ENCODE peak calls at places on chromosomes 1 and 21, in seven cellular contexts. One of them, this sample, is unnamed. For H3K4me1, the result is how much of the 10 kb centered on the place peaks cover.

GRCh38 chr1:247386695-247387094 is 29.3 kb upstream of the NLRP3 start:
- DNase-seq in ovary: no peak
- DNase-seq in CD4-positive, CD25-positive, alpha-beta regulatory T cell: no peak
- DNase-seq in fibroblast of lung: peak
- DNase-seq in A673: no peak
- DNase-seq in GM23338: no peak
- DNase-seq in neural progenitor cell: no peak
- DNase-seq in this sample: no peak

GRCh38 chr1:205811660-205812059 is 1.3 kb downstream of the SLC41A1 start:
- DNase-seq in neural progenitor cell: no peak
- DNase-seq in ovary: no peak
- DNase-seq in GM23338: no peak
- DNase-seq in fibroblast of lung: peak
- DNase-seq in CD4-positive, CD25-positive, alpha-beta regulatory T cell: no peak
- DNase-seq in A673: no peak
- DNase-seq in this sample: peak

GRCh38 chr21:33293811-33294216 is 27.6 kb downstream of the IL10RB start:
- DNase-seq in neural progenitor cell: no peak
- DNase-seq in fibroblast of lung: no peak
- DNase-seq in CD4-positive, CD25-positive, alpha-beta regulatory T cell: no peak
- DNase-seq in GM23338: no peak
- DNase-seq in A673: no peak
- DNase-seq in ovary: no peak
- DNase-seq in this sample: no peak

GRCh38 chr1:82565546-82565945 is 764.8 kb downstream of the ADGRL2 start:
- DNase-seq in A673: peak
- DNase-seq in CD4-positive, CD25-positive, alpha-beta regulatory T cell: no peak
- DNase-seq in fibroblast of lung: peak
- DNase-seq in neural progenitor cell: no peak
- DNase-seq in GM23338: no peak
- DNase-seq in ovary: no peak
- DNase-seq in this sample: no peak

GRCh38 chr1:48938975-48939374 is 162.3 kb upstream of the BEND5 start:
- DNase-seq in CD4-positive, CD25-positive, alpha-beta regulatory T cell: no peak
- DNase-seq in fibroblast of lung: no peak
- DNase-seq in GM23338: no peak
- DNase-seq in ovary: no peak
- DNase-seq in neural progenitor cell: no peak
- DNase-seq in A673: no peak
- DNase-seq in this sample: no peak

GRCh38 chr21:32351428-32351827 is 41.4 kb downstream of the URB1 start:
- DNase-seq in A673: no peak
- DNase-seq in CD4-positive, CD25-positive, alpha-beta regulatory T cell: no peak
- DNase-seq in neural progenitor cell: no peak
- DNase-seq in fibroblast of lung: no peak
- DNase-seq in GM23338: no peak
- DNase-seq in ovary: no peak
- DNase-seq in this sample: no peak

GRCh38 chr1:203589201-203589600 is 37.4 kb upstream of the ATP2B4 start:
- DNase-seq in ovary: no peak
- DNase-seq in CD4-positive, CD25-positive, alpha-beta regulatory T cell: no peak
- DNase-seq in A673: peak
- DNase-seq in neural progenitor cell: peak
- DNase-seq in GM23338: no peak
- DNase-seq in fibroblast of lung: no peak
- DNase-seq in this sample: no peak

GRCh38 chr1:219310181-219310728 is 136.6 kb downstream of the LYPLAL1 start:
- DNase-seq in A673: no peak
- DNase-seq in GM23338: no peak
- DNase-seq in neural progenitor cell: no peak
- DNase-seq in CD4-positive, CD25-positive, alpha-beta regulatory T cell: no peak
- DNase-seq in fibroblast of lung: no peak
- DNase-seq in ovary: no peak
- DNase-seq in this sample: no peak

GRCh38 chr1:55481634-55482033 is 266.5 kb upstream of the USP24 start:
- DNase-seq in A673: no peak
- DNase-seq in neural progenitor cell: no peak
- DNase-seq in fibroblast of lung: no peak
- DNase-seq in ovary: no peak
- DNase-seq in GM23338: no peak
- DNase-seq in CD4-positive, CD25-positive, alpha-beta regulatory T cell: no peak
- DNase-seq in this sample: no peak

GRCh38 chr1:50425376-50426107 is 2.3 kb upstream of the DMRTA2 start:
- DNase-seq in A673: peak
- DNase-seq in CD4-positive, CD25-positive, alpha-beta regulatory T cell: no peak
- DNase-seq in fibroblast of lung: no peak
- DNase-seq in ovary: no peak
- DNase-seq in GM23338: peak
- DNase-seq in neural progenitor cell: peak
- DNase-seq in this sample: no peak

GRCh38 chr1:205775015-205775716 is at the start of gene RAB29:
- DNase-seq in CD4-positive, CD25-positive, alpha-beta regulatory T cell: peak
- DNase-seq in neural progenitor cell: peak
- DNase-seq in fibroblast of lung: peak
- DNase-seq in GM23338: peak
- DNase-seq in ovary: peak
- DNase-seq in A673: peak
- DNase-seq in this sample: peak

GRCh38 chr1:19154876-19155275 is 55.2 kb downstream of the UBR4 start:
- DNase-seq in A673: no peak
- DNase-seq in CD4-positive, CD25-positive, alpha-beta regulatory T cell: no peak
- DNase-seq in ovary: no peak
- DNase-seq in GM23338: no peak
- DNase-seq in fibroblast of lung: no peak
- DNase-seq in neural progenitor cell: no peak
- DNase-seq in this sample: no peak

GRCh38 chr21:38596264-38597042 is 98.2 kb upstream of the ERG start:
- DNase-seq in ovary: no peak
- DNase-seq in neural progenitor cell: no peak
- DNase-seq in fibroblast of lung: no peak
- DNase-seq in A673: no peak
- DNase-seq in GM23338: no peak
- DNase-seq in CD4-positive, CD25-positive, alpha-beta regulatory T cell: no peak
- DNase-seq in this sample: no peak

GRCh38 chr1:39960461-39960958 is 5.6 kb downstream of the MFSD2A start:
- DNase-seq in GM23338: no peak
- DNase-seq in A673: no peak
- DNase-seq in fibroblast of lung: no peak
- DNase-seq in ovary: no peak
- DNase-seq in neural progenitor cell: no peak
- DNase-seq in CD4-positive, CD25-positive, alpha-beta regulatory T cell: no peak
- DNase-seq in this sample: peak

GRCh38 chr1:92752719-92753118 is 32.2 kb downstream of the EVI5 start:
- DNase-seq in CD4-positive, CD25-positive, alpha-beta regulatory T cell: no peak
- DNase-seq in ovary: no peak
- DNase-seq in neural progenitor cell: no peak
- DNase-seq in A673: no peak
- DNase-seq in fibroblast of lung: peak
- DNase-seq in GM23338: no peak
- DNase-seq in this sample: no peak

GRCh38 chr21:45630066-45630694 is 13.3 kb upstream of the PCBP3 start:
- DNase-seq in CD4-positive, CD25-positive, alpha-beta regulatory T cell: no peak
- DNase-seq in ovary: no peak
- DNase-seq in A673: no peak
- DNase-seq in GM23338: no peak
- DNase-seq in neural progenitor cell: no peak
- DNase-seq in fibroblast of lung: no peak
- DNase-seq in this sample: no peak

GRCh38 chr1:202242080-202242419 is 48.5 kb downstream of the LGR6 start:
- DNase-seq in fibroblast of lung: no peak
- DNase-seq in ovary: no peak
- DNase-seq in CD4-positive, CD25-positive, alpha-beta regulatory T cell: no peak
- DNase-seq in neural progenitor cell: no peak
- DNase-seq in A673: no peak
- DNase-seq in GM23338: no peak
- DNase-seq in this sample: no peak

GRCh38 chr21:41851090-41851790 is 27.9 kb downstream of the PRDM15 start:
- DNase-seq in GM23338: no peak
- DNase-seq in CD4-positive, CD25-positive, alpha-beta regulatory T cell: no peak
- DNase-seq in ovary: no peak
- DNase-seq in A673: no peak
- DNase-seq in fibroblast of lung: no peak
- DNase-seq in neural progenitor cell: no peak
- DNase-seq in this sample: no peak

GRCh38 chr1:233844697-233845096 is 59.8 kb upstream of the SLC35F3 start:
- DNase-seq in fibroblast of lung: no peak
- DNase-seq in A673: no peak
- DNase-seq in ovary: no peak
- DNase-seq in GM23338: no peak
- DNase-seq in CD4-positive, CD25-positive, alpha-beta regulatory T cell: no peak
- DNase-seq in neural progenitor cell: no peak
- DNase-seq in this sample: no peak

GRCh38 chr1:47348246-47348645 is 14.7 kb downstream of the CMPK1 start:
- DNase-seq in A673: no peak
- DNase-seq in neural progenitor cell: no peak
- DNase-seq in fibroblast of lung: no peak
- DNase-seq in CD4-positive, CD25-positive, alpha-beta regulatory T cell: no peak
- DNase-seq in GM23338: no peak
- DNase-seq in ovary: no peak
- DNase-seq in this sample: no peak

GRCh38 chr1:88973520-88974137 is 18.8 kb downstream of the KYAT3 start:
- DNase-seq in neural progenitor cell: peak
- DNase-seq in fibroblast of lung: peak
- DNase-seq in CD4-positive, CD25-positive, alpha-beta regulatory T cell: no peak
- DNase-seq in GM23338: peak
- DNase-seq in ovary: no peak
- DNase-seq in A673: peak
- DNase-seq in this sample: no peak

DNA sequence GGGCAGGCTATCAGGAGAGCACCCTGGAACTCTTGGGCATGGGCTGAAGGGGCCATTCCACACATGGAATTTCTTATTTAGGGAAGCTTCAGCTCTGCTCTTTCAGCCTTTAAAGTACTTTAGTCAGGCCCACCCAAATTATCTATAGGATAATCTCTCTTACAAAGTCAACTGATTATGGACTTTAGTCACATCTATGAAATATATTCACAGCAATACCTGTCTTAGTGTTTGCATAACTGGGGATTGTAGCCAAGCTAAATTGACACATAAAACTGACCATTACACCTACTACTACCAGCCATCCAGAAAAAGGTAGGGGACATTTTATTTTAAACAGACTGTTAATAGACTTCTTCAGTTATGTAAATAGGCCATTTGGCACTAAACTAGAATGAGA is 114.9 kb upstream of the VANGL1 start:
- DNase-seq in A673: no peak
- DNase-seq in fibroblast of lung: no peak
- DNase-seq in neural progenitor cell: no peak
- DNase-seq in CD4-positive, CD25-positive, alpha-beta regulatory T cell: no peak
- DNase-seq in GM23338: no peak
- DNase-seq in ovary: no peak
- DNase-seq in this sample: no peak
- H3K4me1 ChIP-seq in A673: under half
- H3K4me1 ChIP-seq in fibroblast of lung: under half
- H3K4me1 ChIP-seq in neural progenitor cell: under half
- H3K4me1 ChIP-seq in CD4-positive, CD25-positive, alpha-beta regulatory T cell: under half
- H3K4me1 ChIP-seq in GM23338: under half
- H3K4me1 ChIP-seq in ovary: under half
- H3K4me1 ChIP-seq in this sample: under half

GRCh38 chr1:57947471-57947870 is 523.6 kb upstream of the DAB1 start:
- DNase-seq in CD4-positive, CD25-positive, alpha-beta regulatory T cell: no peak
- DNase-seq in A673: no peak
- DNase-seq in neural progenitor cell: no peak
- DNase-seq in fibroblast of lung: no peak
- DNase-seq in ovary: no peak
- DNase-seq in GM23338: no peak
- DNase-seq in this sample: no peak

GRCh38 chr1:57949168-57949567 is 525.3 kb upstream of the DAB1 start:
- DNase-seq in fibroblast of lung: no peak
- DNase-seq in neural progenitor cell: no peak
- DNase-seq in A673: no peak
- DNase-seq in GM23338: peak
- DNase-seq in CD4-positive, CD25-positive, alpha-beta regulatory T cell: no peak
- DNase-seq in ovary: no peak
- DNase-seq in this sample: no peak

DNA sequence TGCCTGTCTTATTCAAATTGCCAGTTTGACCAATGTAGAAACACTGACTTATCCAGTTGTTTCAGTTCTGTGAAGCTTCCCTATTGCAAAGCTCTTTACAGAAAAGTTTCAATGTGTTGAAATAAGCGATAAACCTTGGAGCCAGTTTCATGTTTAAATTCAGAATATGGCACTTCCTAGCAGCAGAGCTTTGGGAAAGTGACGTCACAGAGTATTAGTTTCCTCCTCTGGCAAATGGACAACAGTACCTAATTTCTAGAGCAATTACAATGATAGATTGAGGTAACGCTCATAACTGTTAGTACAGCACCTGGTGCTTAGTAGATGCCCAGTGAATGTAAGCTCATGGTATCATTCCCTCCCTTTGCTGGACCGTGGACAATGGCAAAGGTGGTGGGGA is 527.5 kb upstream of the DAB1 start:
- DNase-seq in fibroblast of lung: no peak
- DNase-seq in A673: no peak
- DNase-seq in ovary: no peak
- DNase-seq in GM23338: no peak
- DNase-seq in CD4-positive, CD25-positive, alpha-beta regulatory T cell: no peak
- DNase-seq in neural progenitor cell: no peak
- DNase-seq in this sample: no peak
- H3K27ac ChIP-seq in fibroblast of lung: no peak
- H3K27ac ChIP-seq in A673: no peak
- H3K27ac ChIP-seq in ovary: no peak
- H3K27ac ChIP-seq in GM23338: no peak
- H3K27ac ChIP-seq in CD4-positive, CD25-positive, alpha-beta regulatory T cell: no peak
- H3K27ac ChIP-seq in neural progenitor cell: no peak
- H3K27ac ChIP-seq in this sample: no peak

DNA sequence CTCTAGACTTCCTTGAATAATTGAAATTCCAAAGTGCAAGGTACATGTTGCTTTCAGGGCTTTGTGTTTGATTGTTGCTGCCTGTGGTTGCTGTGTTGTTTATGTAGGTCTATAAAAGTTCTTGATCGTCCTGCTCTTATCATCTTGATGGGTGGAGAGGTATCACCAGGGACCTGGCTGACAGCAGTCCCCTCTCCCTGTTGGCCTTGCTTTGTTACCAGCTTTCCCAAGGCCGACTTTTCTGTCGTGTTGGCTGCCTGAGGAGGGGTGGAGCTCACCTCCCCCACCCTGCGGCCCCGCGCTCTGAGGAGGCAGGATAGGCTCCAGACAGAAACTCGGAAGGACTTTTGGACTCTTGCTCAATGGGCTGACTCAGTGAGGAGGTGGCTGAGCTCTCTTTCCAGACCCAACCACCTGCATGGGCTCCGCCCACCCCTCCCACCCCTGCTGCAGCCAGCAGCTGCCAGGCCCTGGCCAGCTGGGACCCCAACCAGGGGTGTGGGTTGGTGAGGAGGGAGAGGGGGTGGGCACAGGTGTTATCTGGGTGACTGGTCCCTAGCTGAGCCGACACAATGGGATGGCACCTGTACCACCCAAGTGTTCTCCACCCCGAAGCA is 2.0 kb downstream of the INAVA start:
- DNase-seq in CD4-positive, CD25-positive, alpha-beta regulatory T cell: no peak
- DNase-seq in neural progenitor cell: no peak
- DNase-seq in GM23338: peak
- DNase-seq in ovary: no peak
- DNase-seq in fibroblast of lung: no peak
- DNase-seq in A673: no peak
- DNase-seq in this sample: no peak
- H3K4me1 ChIP-seq in CD4-positive, CD25-positive, alpha-beta regulatory T cell: under half
- H3K4me1 ChIP-seq in neural progenitor cell: under half
- H3K4me1 ChIP-seq in GM23338: under half
- H3K4me1 ChIP-seq in ovary: under half
- H3K4me1 ChIP-seq in fibroblast of lung: under half
- H3K4me1 ChIP-seq in A673: under half
- H3K4me1 ChIP-seq in this sample: under half

GRCh38 chr1:26993237-26994019 is at the start of gene TRNP1:
- DNase-seq in CD4-positive, CD25-positive, alpha-beta regulatory T cell: peak
- DNase-seq in A673: peak
- DNase-seq in fibroblast of lung: peak
- DNase-seq in ovary: peak
- DNase-seq in neural progenitor cell: peak
- DNase-seq in GM23338: peak
- DNase-seq in this sample: peak
- H3K27ac ChIP-seq in CD4-positive, CD25-positive, alpha-beta regulatory T cell: no peak
- H3K27ac ChIP-seq in A673: no peak
- H3K27ac ChIP-seq in fibroblast of lung: peak
- H3K27ac ChIP-seq in ovary: no peak
- H3K27ac ChIP-seq in neural progenitor cell: no peak
- H3K27ac ChIP-seq in GM23338: peak
- H3K27ac ChIP-seq in this sample: peak